ENCODE peak calls at places on chromosomes 2 and 18, in nine cellular contexts. A, F, W, K, C, Y, P, S and T are unnamed samples.

GRCh38 chr2:133521146-133521745 is 47.0 kb downstream of the NCKAP5 start:
- DNase-seq in W (no peak), P (no peak), A (peak), C (no peak), F (peak), S (peak), K (peak), Y (no peak), T (no peak)

GRCh38 chr2:72923833-72924352 is 6.6 kb downstream of the EMX1 start:
- DNase-seq in P (no peak), F (no peak), A (no peak), C (no peak), S (no peak), K (no peak), W (no peak), Y (no peak), T (no peak)

GRCh38 chr2:16010951-16011620 is 70.7 kb downstream of the MYCN start:
- DNase-seq in W (no peak), A (no peak), S (no peak), Y (no peak), P (no peak), F (no peak), C (no peak), K (no peak), T (no peak)

GRCh38 chr18:68263481-68263880 is 451.4 kb downstream of the TMX3 start:
- DNase-seq in W (no peak), C (no peak), S (peak), A (peak), F (peak), K (peak), P (no peak), Y (no peak), T (peak)

GRCh38 chr18:51582551-51582950 is 385.1 kb upstream of the MEX3C start:
- DNase-seq in S (no peak), Y (no peak), F (no peak), P (no peak), K (no peak), W (no peak), A (no peak), C (no peak), T (no peak)

GRCh38 chr2:237581751-237582746 is 8.5 kb downstream of the RAB17 start:
- DNase-seq in P (peak), S (peak), Y (peak), F (peak), C (no peak), A (peak), K (peak), W (no peak), T (no peak)

GRCh38 chr2:172427990-172428840 is 829 bp downstream of the ITGA6 start:
- DNase-seq in W (peak), S (peak), A (peak), C (no peak), F (no peak), P (peak), Y (peak), K (peak), T (peak)

GRCh38 chr2:44549099-44549471 is 187.3 kb downstream of the CAMKMT start:
- DNase-seq in P (peak), Y (no peak), S (peak), C (no peak), A (peak), W (no peak), F (peak), K (peak), T (no peak)

GRCh38 chr2:202025816-202026215 is 7.8 kb upstream of the FZD7 start:
- DNase-seq in K (peak), P (no peak), A (no peak), Y (no peak), F (no peak), W (no peak), C (no peak), S (peak), T (no peak)

GRCh38 chr2:66686768-66687167 is 251.8 kb downstream of the MEIS1 start:
- DNase-seq in A (peak), Y (no peak), C (no peak), S (no peak), W (no peak), P (no peak), K (peak), F (peak), T (no peak)

GRCh38 chr18:24544141-24544498 is 83.7 kb downstream of the HRH4 start:
- DNase-seq in Y (no peak), S (peak), C (peak), A (peak), F (peak), P (peak), W (no peak), K (peak), T (peak)

GRCh38 chr18:36329684-36330434 is 32.3 kb downstream of the FHOD3 start:
- DNase-seq in A (peak), C (no peak), S (no peak), P (no peak), W (no peak), F (peak), K (no peak), Y (no peak), T (no peak)

GRCh38 chr18:54815086-54815485 is 13.2 kb upstream of the RAB27B start:
- DNase-seq in W (no peak), A (no peak), K (no peak), F (no peak), C (no peak), S (no peak), Y (no peak), P (no peak), T (no peak)